ENCODE peak calls at places on chromosome 17, in nine cellular contexts. One of them, this sample, is unnamed.

GRCh38 chr17:48231995-48232729 is 124.6 kb downstream of the SNX11 start:
- DNase-seq in pancreas: no peak
- DNase-seq in heart left ventricle: no peak
- DNase-seq in Caco-2: no peak
- DNase-seq in prostate gland: no peak
- DNase-seq in effector memory CD4-positive, alpha-beta T cell: no peak
- DNase-seq in transverse colon: no peak
- DNase-seq in small intestine: no peak
- DNase-seq in neural progenitor cell: no peak
- DNase-seq in this sample: no peak

GRCh38 chr17:45050680-45051059 is 762 bp downstream of the DCAKD start:
- DNase-seq in transverse colon: peak; percentile 33
- DNase-seq in pancreas: no peak
- DNase-seq in small intestine: peak; percentile 54
- DNase-seq in heart left ventricle: no peak
- DNase-seq in Caco-2: no peak
- DNase-seq in effector memory CD4-positive, alpha-beta T cell: no peak
- DNase-seq in neural progenitor cell: peak; percentile 45
- DNase-seq in prostate gland: no peak
- DNase-seq in this sample: no peak

GRCh38 chr17:48550313-48551205 is 5.7 kb upstream of the HOXB2 start:
- DNase-seq in transverse colon: no peak
- DNase-seq in small intestine: no peak
- DNase-seq in effector memory CD4-positive, alpha-beta T cell: no peak
- DNase-seq in Caco-2: no peak
- DNase-seq in pancreas: no peak
- DNase-seq in prostate gland: no peak
- DNase-seq in neural progenitor cell: peak; percentile 38
- DNase-seq in heart left ventricle: no peak
- DNase-seq in this sample: no peak

GRCh38 chr17:15257316-15257925 is 7.7 kb downstream of the PMP22 start:
- DNase-seq in pancreas: peak; percentile 62
- DNase-seq in effector memory CD4-positive, alpha-beta T cell: peak; percentile 12
- DNase-seq in neural progenitor cell: peak; percentile 83
- DNase-seq in Caco-2: peak; percentile 45
- DNase-seq in prostate gland: peak; percentile 72
- DNase-seq in small intestine: peak; percentile 77
- DNase-seq in heart left ventricle: peak; percentile 89
- DNase-seq in transverse colon: peak; percentile 76
- DNase-seq in this sample: peak; percentile 90

GRCh38 chr17:29570521-29570920 is 2.0 kb downstream of the TP53I13 start:
- DNase-seq in effector memory CD4-positive, alpha-beta T cell: no peak
- DNase-seq in neural progenitor cell: no peak
- DNase-seq in heart left ventricle: no peak
- DNase-seq in transverse colon: peak; percentile 49
- DNase-seq in small intestine: no peak
- DNase-seq in pancreas: no peak
- DNase-seq in prostate gland: no peak
- DNase-seq in Caco-2: no peak
- DNase-seq in this sample: peak; percentile 53

GRCh38 chr17:74192950-74193781 is 10.3 kb upstream of the RPL38 start:
- DNase-seq in small intestine: peak; percentile 82
- DNase-seq in Caco-2: peak; percentile 81
- DNase-seq in effector memory CD4-positive, alpha-beta T cell: no peak
- DNase-seq in neural progenitor cell: no peak
- DNase-seq in heart left ventricle: peak; percentile 63
- DNase-seq in pancreas: no peak
- DNase-seq in prostate gland: peak; percentile 57
- DNase-seq in transverse colon: peak; percentile 62
- DNase-seq in this sample: no peak

GRCh38 chr17:28527859-28528258 is 21.7 kb downstream of the FOXN1 start:
- DNase-seq in pancreas: peak; percentile 30
- DNase-seq in heart left ventricle: no peak
- DNase-seq in neural progenitor cell: no peak
- DNase-seq in small intestine: no peak
- DNase-seq in prostate gland: peak; percentile 92
- DNase-seq in Caco-2: no peak
- DNase-seq in transverse colon: peak; percentile 58
- DNase-seq in effector memory CD4-positive, alpha-beta T cell: no peak
- DNase-seq in this sample: no peak

GRCh38 chr17:8556074-8556473 is 74.5 kb downstream of the MYH10 start:
- DNase-seq in small intestine: peak; percentile 14
- DNase-seq in prostate gland: no peak
- DNase-seq in heart left ventricle: no peak
- DNase-seq in effector memory CD4-positive, alpha-beta T cell: no peak
- DNase-seq in Caco-2: peak; percentile 47
- DNase-seq in neural progenitor cell: no peak
- DNase-seq in transverse colon: no peak
- DNase-seq in pancreas: no peak
- DNase-seq in this sample: no peak

GRCh38 chr17:43800736-43801135 is 20.5 kb downstream of the CFAP97D1 start:
- DNase-seq in small intestine: no peak
- DNase-seq in pancreas: no peak
- DNase-seq in Caco-2: no peak
- DNase-seq in prostate gland: no peak
- DNase-seq in transverse colon: no peak
- DNase-seq in effector memory CD4-positive, alpha-beta T cell: no peak
- DNase-seq in neural progenitor cell: peak; percentile 41
- DNase-seq in heart left ventricle: no peak
- DNase-seq in this sample: no peak

GRCh38 chr17:74804683-74805082 is 28.5 kb upstream of the NAT9 start:
- DNase-seq in pancreas: no peak
- DNase-seq in prostate gland: no peak
- DNase-seq in neural progenitor cell: no peak
- DNase-seq in Caco-2: no peak
- DNase-seq in heart left ventricle: no peak
- DNase-seq in transverse colon: no peak
- DNase-seq in small intestine: no peak
- DNase-seq in effector memory CD4-positive, alpha-beta T cell: no peak
- DNase-seq in this sample: no peak

GRCh38 chr17:50396261-50397110 is 837 bp downstream of the LRRC59 start:
- DNase-seq in heart left ventricle: peak; percentile 43
- DNase-seq in neural progenitor cell: no peak
- DNase-seq in transverse colon: peak; percentile 73
- DNase-seq in Caco-2: peak; percentile 68
- DNase-seq in small intestine: peak; percentile 85
- DNase-seq in effector memory CD4-positive, alpha-beta T cell: no peak
- DNase-seq in prostate gland: peak; percentile 35
- DNase-seq in pancreas: peak; percentile 76
- DNase-seq in this sample: no peak

DNA sequence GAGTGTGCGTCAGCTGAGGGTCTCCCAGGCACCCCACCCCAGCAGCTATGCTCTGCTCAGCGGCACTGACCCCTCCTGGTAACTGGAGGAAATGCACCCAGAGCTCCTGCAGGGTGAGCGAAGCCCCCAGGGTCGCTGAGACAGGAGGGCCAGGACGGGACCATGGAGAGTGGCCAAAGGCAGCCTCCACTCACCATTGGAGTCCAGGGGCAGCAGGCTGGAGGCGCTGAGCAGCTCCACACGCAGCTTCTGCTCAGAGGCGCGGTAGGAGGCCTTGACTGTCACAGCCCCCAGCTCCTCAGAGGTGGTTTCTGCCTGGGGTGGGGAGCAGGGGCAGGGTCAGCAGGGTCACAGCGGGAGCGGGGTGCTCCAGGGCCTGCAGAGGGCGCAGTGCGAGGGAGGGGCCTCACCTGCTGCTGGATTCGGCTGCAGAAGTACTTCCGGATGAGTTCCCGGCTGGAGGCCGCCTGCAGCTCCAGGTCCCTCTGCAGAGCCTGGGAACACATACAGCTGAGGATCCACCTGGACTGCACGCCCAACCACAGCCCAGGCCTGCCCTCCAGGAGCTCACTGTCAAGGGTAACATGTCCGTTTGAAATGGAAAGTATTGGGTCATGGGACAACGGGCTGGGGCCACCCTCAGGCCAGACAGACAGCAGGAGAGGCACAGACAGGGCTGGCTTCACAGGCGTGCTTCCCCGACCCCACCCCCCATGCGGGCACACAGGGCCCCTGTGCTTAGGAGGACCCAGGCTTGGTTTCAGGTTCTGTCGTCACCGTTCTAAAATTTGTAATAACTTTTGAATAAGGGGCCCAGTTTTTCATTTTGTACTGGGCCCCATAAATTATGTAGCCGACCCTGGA is 13.8 kb downstream of the UNC13D start:
- DNase-seq in transverse colon: peak; percentile 72
- DNase-seq in pancreas: no peak
- DNase-seq in prostate gland: no peak
- DNase-seq in small intestine: peak; percentile 70
- DNase-seq in effector memory CD4-positive, alpha-beta T cell: no peak
- DNase-seq in neural progenitor cell: peak; percentile 71
- DNase-seq in heart left ventricle: no peak
- DNase-seq in Caco-2: no peak
- DNase-seq in this sample: no peak
- H3K4me1 ChIP-seq in transverse colon: peaks cover 26% of the 10 kb centered on the region
- H3K4me1 ChIP-seq in pancreas: peaks cover 8% of the 10 kb centered on the region
- H3K4me1 ChIP-seq in prostate gland: peaks cover 7% of the 10 kb centered on the region
- H3K4me1 ChIP-seq in small intestine: no peaks in the 10 kb centered on the region
- H3K4me1 ChIP-seq in effector memory CD4-positive, alpha-beta T cell: peaks cover 42% of the 10 kb centered on the region
- H3K4me1 ChIP-seq in neural progenitor cell: peaks cover 27% of the 10 kb centered on the region
- H3K4me1 ChIP-seq in heart left ventricle: peaks cover 29% of the 10 kb centered on the region
- H3K4me1 ChIP-seq in Caco-2: peaks cover 4% of the 10 kb centered on the region
- H3K4me1 ChIP-seq in this sample: peaks cover 46% of the 10 kb centered on the region

GRCh38 chr17:39740357-39741111 is 2.8 kb downstream of the GRB7 start:
- DNase-seq in effector memory CD4-positive, alpha-beta T cell: no peak
- DNase-seq in small intestine: no peak
- DNase-seq in Caco-2: no peak
- DNase-seq in heart left ventricle: no peak
- DNase-seq in prostate gland: peak; percentile 62
- DNase-seq in pancreas: no peak
- DNase-seq in neural progenitor cell: no peak
- DNase-seq in transverse colon: peak; percentile 60
- DNase-seq in this sample: no peak

GRCh38 chr17:39738568-39738901 is 797 bp downstream of the GRB7 start:
- DNase-seq in effector memory CD4-positive, alpha-beta T cell: peak; percentile 39
- DNase-seq in neural progenitor cell: peak; percentile 58
- DNase-seq in transverse colon: peak; percentile 76
- DNase-seq in Caco-2: peak; percentile 78
- DNase-seq in small intestine: peak; percentile 75
- DNase-seq in pancreas: peak; percentile 68
- DNase-seq in heart left ventricle: no peak
- DNase-seq in prostate gland: peak; percentile 74
- DNase-seq in this sample: no peak

GRCh38 chr17:39739020-39739884 is 1.5 kb downstream of the GRB7 start:
- DNase-seq in Caco-2: peak; percentile 95
- DNase-seq in effector memory CD4-positive, alpha-beta T cell: no peak
- DNase-seq in transverse colon: peak; percentile 91
- DNase-seq in heart left ventricle: no peak
- DNase-seq in neural progenitor cell: peak; percentile 73
- DNase-seq in small intestine: peak; percentile 97
- DNase-seq in pancreas: peak; percentile 87
- DNase-seq in prostate gland: peak; percentile 89
- DNase-seq in this sample: no peak

GRCh38 chr17:39737761-39738567 is at the start of gene GRB7:
- DNase-seq in effector memory CD4-positive, alpha-beta T cell: no peak
- DNase-seq in neural progenitor cell: peak; percentile 52
- DNase-seq in pancreas: peak; percentile 93
- DNase-seq in prostate gland: peak; percentile 90
- DNase-seq in heart left ventricle: no peak
- DNase-seq in Caco-2: peak; percentile 85
- DNase-seq in transverse colon: peak; percentile 89
- DNase-seq in small intestine: peak; percentile 94
- DNase-seq in this sample: no peak

GRCh38 chr17:39739885-39740356 is 2.2 kb downstream of the GRB7 start:
- DNase-seq in prostate gland: no peak
- DNase-seq in small intestine: no peak
- DNase-seq in neural progenitor cell: peak; percentile 18
- DNase-seq in transverse colon: no peak
- DNase-seq in Caco-2: no peak
- DNase-seq in pancreas: no peak
- DNase-seq in heart left ventricle: no peak
- DNase-seq in effector memory CD4-positive, alpha-beta T cell: no peak
- DNase-seq in this sample: no peak
- H3K4me3 ChIP-seq in prostate gland: peak overlapping the region; percentile 41
- H3K4me3 ChIP-seq in small intestine: peak overlapping the region; percentile 67
- H3K4me3 ChIP-seq in neural progenitor cell: peak overlapping the region; percentile 62
- H3K4me3 ChIP-seq in transverse colon: peak overlapping the region; percentile 50
- H3K4me3 ChIP-seq in Caco-2: peak overlapping the region; percentile 73
- H3K4me3 ChIP-seq in pancreas: peak overlapping the region; percentile 65
- H3K4me3 ChIP-seq in heart left ventricle: no peak overlapping the region
- H3K4me3 ChIP-seq in effector memory CD4-positive, alpha-beta T cell: no peak overlapping the region
- H3K4me3 ChIP-seq in this sample: peak overlapping the region; percentile 33

DNA sequence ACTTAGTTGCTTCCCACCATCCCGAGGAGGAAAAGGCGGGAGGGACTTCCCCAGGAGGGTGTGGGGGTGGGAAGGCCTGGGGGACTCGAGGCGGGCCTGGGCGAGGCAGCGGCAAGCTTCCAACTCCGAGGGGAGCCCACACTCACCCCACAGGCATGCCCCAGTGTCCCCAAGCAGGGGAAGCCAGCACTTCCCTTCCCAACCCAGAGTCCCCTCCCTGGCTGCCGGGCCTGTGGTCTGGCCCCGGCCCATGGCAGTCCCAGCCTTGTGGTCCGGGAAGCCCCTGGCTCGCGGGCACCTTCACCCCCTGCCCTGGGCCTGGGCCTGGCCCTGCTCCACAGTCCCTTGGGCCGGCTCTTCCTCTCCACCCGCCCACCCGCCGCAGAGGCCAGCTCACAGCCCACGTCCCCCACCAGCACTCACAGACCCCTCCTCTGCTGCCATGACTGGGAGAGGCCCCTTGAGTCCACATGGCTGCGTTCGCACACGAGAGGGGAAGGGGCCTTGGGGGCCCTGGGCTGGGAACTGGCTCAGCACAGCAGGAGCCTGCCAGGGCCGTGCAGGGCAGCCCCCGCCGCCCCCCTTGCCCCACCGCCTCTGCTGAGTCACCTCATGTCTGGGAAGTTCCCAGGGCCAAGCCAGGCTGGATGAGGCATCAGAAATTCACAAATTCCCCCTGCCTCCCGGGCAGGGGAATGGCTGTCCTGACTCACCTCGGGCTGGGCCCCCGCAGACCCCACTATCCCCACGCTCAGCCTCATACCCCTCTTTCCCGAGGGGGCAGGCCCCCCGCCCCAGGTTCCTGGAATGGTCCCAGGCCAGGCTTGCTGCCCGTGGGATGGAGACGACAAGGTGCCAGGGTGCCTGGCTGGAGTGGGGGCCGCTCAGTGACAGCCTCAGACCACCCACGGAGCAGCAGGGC is 27.8 kb downstream of the BAHCC1 start:
- DNase-seq in transverse colon: peak; percentile 60
- DNase-seq in effector memory CD4-positive, alpha-beta T cell: no peak
- DNase-seq in neural progenitor cell: peak; percentile 66
- DNase-seq in prostate gland: peak; percentile 69
- DNase-seq in small intestine: no peak
- DNase-seq in pancreas: peak; percentile 69
- DNase-seq in heart left ventricle: peak; percentile 90
- DNase-seq in Caco-2: no peak
- DNase-seq in this sample: peak; percentile 93
- H3K4me1 ChIP-seq in transverse colon: peaks cover 69% of the 10 kb centered on the region
- H3K4me1 ChIP-seq in effector memory CD4-positive, alpha-beta T cell: peaks cover 14% of the 10 kb centered on the region
- H3K4me1 ChIP-seq in neural progenitor cell: peaks cover 33% of the 10 kb centered on the region
- H3K4me1 ChIP-seq in prostate gland: peaks cover 12% of the 10 kb centered on the region
- H3K4me1 ChIP-seq in small intestine: no peaks in the 10 kb centered on the region
- H3K4me1 ChIP-seq in pancreas: peaks cover 56% of the 10 kb centered on the region
- H3K4me1 ChIP-seq in heart left ventricle: peaks cover 74% of the 10 kb centered on the region
- H3K4me1 ChIP-seq in Caco-2: peaks cover 11% of the 10 kb centered on the region
- H3K4me1 ChIP-seq in this sample: no peaks in the 10 kb centered on the region

DNA sequence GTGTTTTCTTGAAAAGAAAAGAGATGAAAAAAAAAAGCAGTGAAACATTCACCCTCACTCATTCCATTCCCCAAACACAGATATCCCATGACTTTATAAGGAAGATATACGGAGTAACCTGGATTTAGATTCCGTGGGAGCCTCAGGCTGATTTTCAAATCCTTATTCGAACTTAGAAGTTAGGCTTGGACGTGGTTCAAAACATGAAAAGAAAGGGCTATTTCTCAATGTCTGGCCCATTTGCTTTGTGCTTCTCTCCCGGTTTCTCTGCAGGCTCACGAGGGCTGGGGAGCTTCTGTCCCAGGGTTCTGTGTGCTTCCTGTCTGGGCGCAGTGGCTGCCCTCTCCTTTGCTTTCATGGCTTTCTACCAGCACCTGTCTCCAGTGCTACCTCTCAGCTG is 33.9 kb downstream of the CUEDC1 start:
- DNase-seq in transverse colon: no peak
- DNase-seq in small intestine: no peak
- DNase-seq in prostate gland: no peak
- DNase-seq in heart left ventricle: no peak
- DNase-seq in neural progenitor cell: no peak
- DNase-seq in Caco-2: no peak
- DNase-seq in effector memory CD4-positive, alpha-beta T cell: no peak
- DNase-seq in pancreas: no peak
- DNase-seq in this sample: no peak
- H3K4me3 ChIP-seq in transverse colon: no peak overlapping the region
- H3K4me3 ChIP-seq in small intestine: no peak overlapping the region
- H3K4me3 ChIP-seq in prostate gland: no peak overlapping the region
- H3K4me3 ChIP-seq in heart left ventricle: no peak overlapping the region
- H3K4me3 ChIP-seq in neural progenitor cell: no peak overlapping the region
- H3K4me3 ChIP-seq in Caco-2: no peak overlapping the region
- H3K4me3 ChIP-seq in effector memory CD4-positive, alpha-beta T cell: no peak overlapping the region
- H3K4me3 ChIP-seq in pancreas: no peak overlapping the region
- H3K4me3 ChIP-seq in this sample: no peak overlapping the region

This sample was measured in right atrium auricular region.